ENCODE peak calls at places on chromosomes 3 and 15, in seven cellular contexts. C, D, W, P, M, F and V are unnamed samples.

GRCh38 chr15:42725331-42725903 is 11.5 kb downstream of the CDAN1 start:
- DNase-seq in F (no peak), P (no peak), C (no peak), W (no peak), M (no peak), D (no peak), V (peak)

GRCh38 chr3:10189557-10190374 is 25.0 kb downstream of the IRAK2 start:
- DNase-seq in P (no peak), C (peak), D (no peak), M (no peak), F (peak), W (peak), V (no peak)

GRCh38 chr3:177944228-177944661 is 592.0 kb upstream of the KCNMB2 start:
- DNase-seq in M (no peak), F (no peak), P (no peak), D (no peak), C (peak), W (no peak), V (no peak)

GRCh38 chr3:150925751-150926201 is 20.5 kb upstream of the MINDY4B start:
- DNase-seq in F (peak), P (peak), M (peak), W (peak), D (peak), C (peak), V (no peak)

GRCh38 chr15:65416845-65417416 is 5.8 kb downstream of the IGDCC4 start:
- DNase-seq in F (no peak), P (peak), C (peak), M (no peak), W (peak), D (no peak), V (no peak)

GRCh38 chr3:136858381-136858780 is 3.6 kb upstream of the NCK1 start:
- DNase-seq in M (no peak), C (no peak), D (no peak), F (no peak), P (no peak), W (no peak), V (no peak)

GRCh38 chr3:54685213-54685612 is 242.6 kb downstream of the LRTM1 start:
- DNase-seq in F (no peak), W (no peak), D (no peak), C (no peak), M (no peak), P (no peak), V (no peak)

GRCh38 chr15:75620043-75620775 is 5.3 kb downstream of the SNUPN start:
- DNase-seq in F (no peak), C (peak), P (no peak), M (no peak), W (no peak), D (no peak), V (no peak)

GRCh38 chr3:107548601-107549000 is 25.8 kb downstream of the BBX start:
- DNase-seq in P (no peak), W (no peak), C (no peak), M (no peak), D (no peak), F (no peak), V (no peak)

GRCh38 chr15:72585659-72586058 is 68.8 kb upstream of the GOLGA6B start:
- DNase-seq in F (no peak), M (no peak), P (no peak), C (peak), W (no peak), D (no peak), V (no peak)

GRCh38 chr3:59925946-59926345 is 876.1 kb upstream of the CFAP20DC start:
- DNase-seq in D (no peak), C (no peak), F (no peak), M (no peak), P (no peak), W (no peak), V (no peak)

GRCh38 chr3:134294302-134294925 is 43.8 kb upstream of the RYK start:
- DNase-seq in F (no peak), W (no peak), P (no peak), C (no peak), M (no peak), D (peak), V (no peak)

GRCh38 chr15:30859091-30859874 is 44.4 kb upstream of the FAN1 start:
- DNase-seq in P (peak), M (no peak), W (no peak), F (peak), D (peak), C (peak), V (no peak)

GRCh38 chr15:44712108-44713005 is 1.0 kb downstream of the B2M start:
- DNase-seq in D (peak), P (no peak), C (peak), W (peak), M (no peak), F (peak), V (no peak)

GRCh38 chr15:99704444-99704838 is 28.8 kb downstream of the LYSMD4 start:
- DNase-seq in M (no peak), D (no peak), F (peak), P (peak), C (peak), W (no peak), V (no peak)

GRCh38 chr3:18770800-18771199 is 345.7 kb upstream of the SATB1 start:
- DNase-seq in C (no peak), M (no peak), W (no peak), P (no peak), F (no peak), D (no peak), V (no peak)

GRCh38 chr3:128480717-128481437 is 12.1 kb downstream of the GATA2 start:
- DNase-seq in P (no peak), C (no peak), W (no peak), M (no peak), F (no peak), D (no peak), V (no peak)

GRCh38 chr15:29822100-29822684 is at the start of gene TJP1:
- DNase-seq in C (peak), M (no peak), D (no peak), F (peak), W (peak), P (peak), V (peak)

GRCh38 chr3:156240642-156241041 is 120.3 kb downstream of the KCNAB1 start:
- DNase-seq in W (no peak), M (no peak), D (no peak), F (no peak), P (no peak), C (no peak), V (no peak)